ENCODE peak calls at places on chromosome X, in six cellular contexts. G, H, X, N, S and E are unnamed samples.

GRCh38 chrX:134562002-134562401 is 96.3 kb downstream of the PLAC1 start:
- DNase-seq in N (no peak), S (no peak), H (no peak), G (no peak), X (no peak), E (no peak)

GRCh38 chrX:4240541-4241194 is 527.2 kb upstream of the PRKX start:
- DNase-seq in X (no peak), G (no peak), N (no peak), S (no peak), H (no peak), E (no peak)

GRCh38 chrX:31266172-31267076 is 194.6 kb upstream of the FTHL17 start:
- DNase-seq in S (peak), X (peak), G (peak), N (no peak), H (no peak), E (peak)

GRCh38 chrX:66009231-66009845 is 30.5 kb downstream of the VSIG4 start:
- DNase-seq in S (no peak), N (no peak), G (no peak), X (no peak), H (no peak), E (no peak)

GRCh38 chrX:68999351-68999750 is 165.9 kb downstream of the PJA1 start:
- DNase-seq in N (peak), G (no peak), X (peak), S (no peak), H (no peak), E (peak)

GRCh38 chrX:12497832-12498591 is 293.2 kb upstream of the PRPS2 start:
- DNase-seq in G (peak), N (no peak), S (no peak), H (no peak), X (no peak), E (no peak)

GRCh38 chrX:33053001-33053400 is 158.3 kb downstream of the DMD start:
- DNase-seq in G (no peak), X (no peak), H (no peak), N (no peak), S (no peak), E (no peak)

GRCh38 chrX:102833136-102833535 is 103.9 kb upstream of the RAB40AL start:
- DNase-seq in G (no peak), H (no peak), N (no peak), S (no peak), X (no peak), E (no peak)

GRCh38 chrX:107704587-107704986 is 71.0 kb downstream of the TSC22D3 start:
- DNase-seq in H (no peak), N (no peak), X (no peak), G (no peak), S (no peak), E (no peak)

GRCh38 chrX:14064632-14065432 is 35.1 kb upstream of the GEMIN8 start:
- DNase-seq in G (peak), X (no peak), N (peak), H (no peak), S (no peak), E (no peak)

GRCh38 chrX:13381514-13381913 is 61.7 kb upstream of the ATXN3L start:
- DNase-seq in H (no peak), X (no peak), S (no peak), G (no peak), N (no peak), E (no peak)

GRCh38 chrX:47483310-47484268 is 567 bp upstream of the ZNF41 start:
- DNase-seq in S (no peak), N (no peak), G (no peak), H (no peak), X (peak), E (no peak)

GRCh38 chrX:136321532-136321931 is 20.8 kb downstream of the ADGRG4 start:
- DNase-seq in G (no peak), X (no peak), S (no peak), H (no peak), N (no peak), E (no peak)

GRCh38 chrX:40853004-40853815 is 117.9 kb upstream of the MED14 start:
- DNase-seq in H (no peak), S (no peak), G (no peak), X (no peak), N (no peak), E (no peak)

GRCh38 chrX:21698274-21698673 is 40.1 kb upstream of the KLHL34 start:
- DNase-seq in G (no peak), N (no peak), H (no peak), X (no peak), S (no peak), E (no peak)

GRCh38 chrX:134520860-134521390 is 61.0 kb downstream of the HPRT1 start:
- DNase-seq in G (peak), H (peak), X (peak), N (peak), S (no peak), E (no peak)

GRCh38 chrX:38465686-38466085 is 95.7 kb upstream of the TSPAN7 start:
- DNase-seq in H (no peak), N (no peak), X (no peak), G (no peak), S (no peak), E (no peak)

GRCh38 chrX:96394566-96394965 is 290.1 kb upstream of the DIAPH2 start:
- DNase-seq in X (no peak), H (no peak), S (no peak), N (no peak), G (no peak), E (no peak)